ENCODE peak calls at places on chromosomes 2 and 18, in six cellular contexts. M is neural progenitor cell, F is right cardiac atrium, E is spleen, K is thoracic aorta, R is breast epithelium. J is an unnamed sample. For H3K4me1, the result is how much of the 10 kb centered on the place peaks cover.

GRCh38 chr2:116319001-116319400 is 1495.5 kb upstream of the DDX18 start:
- DNase-seq in M (no peak), F (no peak), E (no peak), K (no peak), R (no peak), J (no peak)

GRCh38 chr2:164504253-164504652 is 117.0 kb downstream of the GRB14 start:
- DNase-seq in M (peak), F (peak), E (no peak), K (no peak), R (no peak), J (no peak)

GRCh38 chr2:140759431-140760156 is 1371.2 kb downstream of the LRP1B start:
- DNase-seq in M (peak), F (no peak), E (no peak), K (no peak), R (no peak), J (no peak)

GRCh38 chr18:32468147-32468845 is 2.4 kb downstream of the GAREM1 start:
- DNase-seq in M (no peak), F (no peak), E (no peak), K (no peak), R (no peak), J (no peak)

GRCh38 chr2:10775831-10776230 is 36.8 kb downstream of the PDIA6 start:
- DNase-seq in M (no peak), F (no peak), E (peak), K (no peak), R (no peak), J (no peak)

GRCh38 chr2:28810384-28811285 is at the start of gene SPDYA:
- DNase-seq in M (peak), F (peak), E (peak), K (peak), R (peak), J (peak)

GRCh38 chr2:96123290-96123689 is 6.9 kb upstream of the ADRA2B start:
- DNase-seq in M (no peak), F (peak), E (no peak), K (no peak), R (no peak), J (no peak)

GRCh38 chr18:75127143-75128021 is 81.6 kb downstream of the PTGR3 start:
- DNase-seq in M (no peak), F (peak), E (peak), K (no peak), R (no peak), J (peak)

GRCh38 chr2:51953931-51954330 is 922.0 kb upstream of the NRXN1 start:
- DNase-seq in M (no peak), F (no peak), E (no peak), K (no peak), R (no peak), J (no peak)

GRCh38 chr2:39620067-39620466 is 45.6 kb upstream of the TMEM178A start:
- DNase-seq in M (no peak), F (peak), E (no peak), K (peak), R (no peak), J (no peak)

GRCh38 chr2:205796914-205797313 is 114.6 kb downstream of the NRP2 start:
- DNase-seq in M (no peak), F (no peak), E (no peak), K (no peak), R (no peak), J (no peak)

GRCh38 chr2:241506793-241507429 is 1.5 kb downstream of the STK25 start:
- DNase-seq in M (no peak), F (peak), E (peak), K (no peak), R (no peak), J (no peak)

GRCh38 chr2:181106789-181107418 is 126.5 kb downstream of the UBE2E3 start:
- DNase-seq in M (no peak), F (no peak), E (no peak), K (no peak), R (no peak), J (no peak)

GRCh38 chr2:235149240-235149641 is 197.4 kb downstream of the SH3BP4 start:
- DNase-seq in M (no peak), F (no peak), E (no peak), K (no peak), R (no peak), J (no peak)

GRCh38 chr2:96306370-96306769 is 1.0 kb upstream of the SNRNP200 start:
- DNase-seq in M (no peak), F (no peak), E (no peak), K (no peak), R (no peak), J (no peak)

GRCh38 chr18:2917255-2918047 is 70.6 kb downstream of the EMILIN2 start:
- DNase-seq in M (peak), F (no peak), E (no peak), K (no peak), R (peak), J (no peak)

GRCh38 chr2:1140389-1141003 is 189.8 kb downstream of the SNTG2 start:
- DNase-seq in M (peak), F (peak), E (no peak), K (no peak), R (no peak), J (no peak)

GRCh38 chr2:43210467-43211303 is 15.7 kb downstream of the ZFP36L2 start:
- DNase-seq in M (no peak), F (peak), E (no peak), K (peak), R (no peak), J (no peak)

GRCh38 chr2:30611572-30611971 is 164.5 kb downstream of the LCLAT1 start:
- DNase-seq in M (no peak), F (no peak), E (no peak), K (no peak), R (no peak), J (no peak)

GRCh38 chr18:30175621-30176225 is 866.8 kb downstream of the DSC3 start:
- DNase-seq in M (no peak), F (no peak), E (no peak), K (no peak), R (no peak), J (no peak)

GRCh38 chr18:12159446-12159845 is 65.8 kb downstream of the ANKRD62 start:
- DNase-seq in M (no peak), F (no peak), E (no peak), K (no peak), R (no peak), J (no peak)

GRCh38 chr18:10892801-10893595 is 256.4 kb downstream of the PIEZO2 start:
- DNase-seq in M (no peak), F (no peak), E (no peak), K (no peak), R (no peak), J (no peak)

GRCh38 chr2:227629435-227629834 is 12.1 kb downstream of the SCYGR4 start:
- DNase-seq in M (no peak), F (no peak), E (no peak), K (no peak), R (no peak), J (no peak)

GRCh38 chr2:237464757-237465391 is 22.2 kb upstream of the MLPH start:
- DNase-seq in M (no peak), F (no peak), E (no peak), K (no peak), R (no peak), J (no peak)

GRCh38 chr18:47174545-47175116 is 1.5 kb downstream of the IER3IP1 start:
- DNase-seq in M (no peak), F (no peak), E (no peak), K (no peak), R (no peak), J (no peak)

GRCh38 chr2:134780977-134781376 is 57.4 kb upstream of the ACMSD start:
- DNase-seq in M (no peak), F (no peak), E (no peak), K (no peak), R (no peak), J (no peak)

GRCh38 chr2:24586955-24587354 is 95.9 kb downstream of the NCOA1 start:
- DNase-seq in M (no peak), F (no peak), E (no peak), K (no peak), R (no peak), J (no peak)

GRCh38 chr2:174605687-174606086 is 8.1 kb upstream of the WIPF1 start:
- DNase-seq in M (no peak), F (no peak), E (no peak), K (no peak), R (no peak), J (no peak)

GRCh38 chr2:210443527-210443926 is 33.0 kb downstream of the LANCL1 start:
- DNase-seq in M (no peak), F (no peak), E (no peak), K (no peak), R (no peak), J (no peak)

GRCh38 chr18:10923225-10923624 is 226.1 kb downstream of the PIEZO2 start:
- DNase-seq in M (no peak), F (no peak), E (no peak), K (no peak), R (no peak), J (no peak)

GRCh38 chr2:238600506-238601432 is 174.0 kb downstream of the ASB1 start:
- DNase-seq in M (no peak), F (no peak), E (no peak), K (no peak), R (no peak), J (peak)

GRCh38 chr2:238599549-238600505 is 173.1 kb downstream of the ASB1 start:
- DNase-seq in M (no peak), F (no peak), E (no peak), K (no peak), R (no peak), J (peak)

GRCh38 chr2:238596571-238597551 is 170.1 kb downstream of the ASB1 start:
- DNase-seq in M (no peak), F (peak), E (no peak), K (peak), R (no peak), J (peak)

GRCh38 chr2:238597638-238598528 is 171.2 kb downstream of the ASB1 start:
- DNase-seq in M (no peak), F (no peak), E (no peak), K (no peak), R (no peak), J (peak)

DNA sequence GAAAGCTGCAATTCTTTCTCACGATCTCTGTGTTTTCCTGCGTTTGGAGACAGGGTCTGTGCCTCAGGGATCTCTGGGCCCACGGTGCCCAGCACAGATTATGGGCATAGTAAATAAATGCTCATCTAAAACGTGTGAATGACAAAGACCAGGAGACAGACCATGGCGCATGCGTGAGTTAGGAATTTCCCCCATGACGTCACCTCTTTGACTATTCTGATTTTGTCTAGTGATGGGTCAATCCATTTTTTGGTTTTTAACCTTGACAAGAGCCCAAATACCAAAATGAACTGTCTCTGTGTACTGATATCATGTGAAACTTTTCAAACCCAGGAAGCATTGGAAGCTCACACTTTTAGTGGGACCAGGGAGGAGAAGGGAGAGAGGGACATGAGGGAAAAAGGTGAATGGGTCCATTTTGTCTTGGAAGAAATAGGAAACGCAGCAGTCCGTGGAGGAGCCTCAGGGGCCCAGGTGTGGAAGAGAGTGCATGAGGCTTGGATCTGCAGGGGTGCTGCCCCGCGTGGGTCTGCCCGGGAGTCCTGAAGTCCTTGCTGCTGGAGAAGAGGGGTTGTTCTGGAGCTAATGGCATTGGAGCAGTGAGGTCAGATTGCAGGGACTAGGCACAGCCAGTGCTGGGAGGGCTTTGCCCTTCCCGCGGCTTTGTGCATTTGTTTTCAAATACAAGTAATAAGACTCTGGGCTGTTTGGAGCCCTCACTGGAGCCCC is 172.2 kb downstream of the ASB1 start:
- DNase-seq in M (no peak), F (no peak), E (no peak), K (no peak), R (no peak), J (peak)
- H3K4me1 ChIP-seq in M (under half), F (under half), E (under half), K (half or more), R (under half), J (half or more)

DNA sequence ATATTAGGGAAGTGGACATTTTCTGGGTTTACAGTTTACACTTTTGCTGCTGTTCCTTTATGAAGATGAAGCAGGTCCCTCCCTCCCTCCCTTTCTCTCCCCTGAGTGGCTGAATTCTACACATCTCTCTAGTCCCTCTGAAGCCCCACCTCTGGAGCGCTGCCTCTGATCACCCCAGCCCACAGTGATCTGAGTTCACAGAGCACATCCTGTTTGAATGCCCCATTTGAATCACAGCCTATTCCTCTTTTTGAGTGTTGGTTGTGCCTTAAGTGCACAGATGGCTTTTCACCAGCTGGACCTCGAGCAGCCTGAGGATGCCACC is 87.2 kb downstream of the ITGB1BP1 start:
- DNase-seq in M (no peak), F (no peak), E (no peak), K (no peak), R (no peak), J (no peak)
- H3K4me1 ChIP-seq in M (under half), F (under half), E (under half), K (under half), R (under half), J (under half)

DNA sequence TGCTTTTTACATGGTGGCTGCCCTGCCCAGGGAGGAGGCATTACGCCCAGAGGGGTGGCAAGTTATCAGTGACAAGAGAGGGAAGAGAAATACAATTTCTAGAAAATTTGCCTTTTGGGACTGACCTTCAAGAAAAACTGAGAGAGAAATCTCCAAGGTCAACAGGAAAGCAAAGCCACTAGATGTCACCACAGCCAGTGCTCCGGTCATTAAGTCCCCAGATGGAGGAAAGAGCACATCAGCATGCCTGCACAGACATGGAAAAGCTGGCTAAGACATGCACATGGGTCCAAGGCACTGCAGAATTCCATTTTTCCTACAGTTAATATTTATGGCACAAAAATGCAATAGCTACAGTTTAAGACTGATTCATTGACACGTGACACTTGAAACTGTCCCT is 21.0 kb downstream of the FHL2 start:
- DNase-seq in M (no peak), F (no peak), E (no peak), K (no peak), R (no peak), J (no peak)
- H3K4me1 ChIP-seq in M (under half), F (under half), E (under half), K (half or more), R (under half), J (half or more)

GRCh38 chr2:79977782-79978181 is 326.8 kb downstream of the LRRTM1 start:
- DNase-seq in M (no peak), F (no peak), E (no peak), K (no peak), R (no peak), J (no peak)
- H3K4me1 ChIP-seq in M (under half), F (under half), E (under half), K (under half), R (under half), J (under half)

GRCh38 chr2:102028470-102028869 is 36.7 kb downstream of the IL1R2 start:
- DNase-seq in M (no peak), F (no peak), E (no peak), K (no peak), R (no peak), J (no peak)
- H3K4me1 ChIP-seq in M (under half), F (under half), E (under half), K (half or more), R (under half), J (under half)

GRCh38 chr18:58228176-58228575 is 184.2 kb downstream of the NEDD4L start:
- DNase-seq in M (no peak), F (no peak), E (no peak), K (no peak), R (no peak), J (no peak)
- H3K4me1 ChIP-seq in M (under half), F (under half), E (under half), K (under half), R (under half), J (under half)

J was measured in esophagus muscularis mucosa.